ENCODE peak calls at places on chromosomes 5 and 9, in four cellular contexts. M is NCI-H748 treated with DMSO at 0.1 percent for 48 hours, Y is NCI-H510A, I is HepG2. Z is an unnamed sample.

GRCh38 chr9:93984860-93985259 is 29.7 kb upstream of the BARX1 start:
- DNase-seq in M (no peak), Y (no peak), I (no peak), Z (no peak)

GRCh38 chr9:88528356-88528755 is 6.6 kb upstream of the NXNL2 start:
- DNase-seq in M (no peak), Y (no peak), I (no peak), Z (no peak)

GRCh38 chr5:5126444-5126843 is 13.7 kb upstream of the ADAMTS16 start:
- DNase-seq in M (no peak), Y (no peak), I (no peak), Z (no peak)

GRCh38 chr5:6187501-6187900 is 190.8 kb downstream of the MED10 start:
- DNase-seq in M (no peak), Y (no peak), I (no peak), Z (no peak)

GRCh38 chr5:157288405-157289163 is 22.7 kb downstream of the CYFIP2 start:
- DNase-seq in M (no peak), Y (no peak), I (peak; percentile 79), Z (no peak)

GRCh38 chr9:113568481-113569321 is 105.2 kb downstream of the RGS3 start:
- DNase-seq in M (no peak), Y (peak; percentile 38), I (no peak), Z (no peak)

GRCh38 chr9:137606005-137606601 is 617 bp downstream of the ARRDC1 start:
- DNase-seq in M (no peak), Y (no peak), I (no peak), Z (no peak)

GRCh38 chr5:4254736-4255135 is 659.1 kb downstream of the IRX1 start:
- DNase-seq in M (no peak), Y (no peak), I (no peak), Z (no peak)

GRCh38 chr5:52693279-52693678 is 94.4 kb upstream of the ITGA1 start:
- DNase-seq in M (no peak), Y (no peak), I (peak; percentile 30), Z (no peak)

GRCh38 chr5:68464424-68464823 is 248.9 kb downstream of the PIK3R1 start:
- DNase-seq in M (no peak), Y (no peak), I (no peak), Z (no peak)

GRCh38 chr5:157520911-157521703 is 54.5 kb downstream of the ADAM19 start:
- DNase-seq in M (no peak), Y (no peak), I (peak; percentile 23), Z (no peak)

GRCh38 chr5:80963966-80964481 is 3.9 kb downstream of the RASGRF2 start:
- DNase-seq in M (no peak), Y (no peak), I (no peak), Z (no peak)

GRCh38 chr5:164073013-164073535 is 567.7 kb downstream of the MAT2B start:
- DNase-seq in M (no peak), Y (no peak), I (no peak), Z (no peak)

GRCh38 chr5:64166201-64166959 is 737 bp downstream of the RNF180 start:
- DNase-seq in M (no peak), Y (no peak), I (no peak), Z (no peak)

GRCh38 chr5:9173281-9174048 is 372.4 kb downstream of the SEMA5A start:
- DNase-seq in M (no peak), Y (no peak), I (no peak), Z (no peak)

GRCh38 chr9:89661391-89661949 is 56.7 kb downstream of the GADD45G start:
- DNase-seq in M (no peak), Y (no peak), I (peak; percentile 37), Z (no peak)

GRCh38 chr9:19517202-19517942 is 108.6 kb downstream of the ACER2 start:
- DNase-seq in M (peak; percentile 15), Y (no peak), I (no peak), Z (no peak)

GRCh38 chr9:69168709-69169217 is 5.3 kb upstream of the TJP2 start:
- DNase-seq in M (peak; percentile 89), Y (peak; percentile 85), I (peak; percentile 59), Z (no peak)

GRCh38 chr5:19104963-19105362 is 883.0 kb downstream of the CDH18 start:
- DNase-seq in M (no peak), Y (no peak), I (no peak), Z (no peak)

GRCh38 chr5:28408186-28408585 is 1369.8 kb upstream of the CDH9 start:
- DNase-seq in M (no peak), Y (no peak), I (no peak), Z (no peak)

GRCh38 chr5:145945620-145946111 is 9.3 kb downstream of the SH3RF2 start:
- DNase-seq in M (no peak), Y (no peak), I (no peak), Z (no peak)

GRCh38 chr9:72022846-72023245 is 37.6 kb downstream of the C9orf57 start:
- DNase-seq in M (no peak), Y (no peak), I (no peak), Z (no peak)

GRCh38 chr5:125134216-125135081 is 388.0 kb upstream of the ZNF608 start:
- DNase-seq in M (no peak), Y (no peak), I (no peak), Z (no peak)

GRCh38 chr5:33229216-33229615 is 211.5 kb upstream of the TARS1 start:
- DNase-seq in M (no peak), Y (no peak), I (no peak), Z (no peak)

GRCh38 chr9:134406366-134407122 is 80.3 kb downstream of the RXRA start:
- DNase-seq in M (no peak), Y (no peak), I (no peak), Z (no peak)

GRCh38 chr9:131500377-131500776 is 2.3 kb upstream of the POMT1 start:
- DNase-seq in M (no peak), Y (no peak), I (no peak), Z (no peak)

GRCh38 chr5:53969331-53969730 is 341.0 kb downstream of the ARL15 start:
- DNase-seq in M (no peak), Y (no peak), I (no peak), Z (no peak)

GRCh38 chr9:93141771-93142483 is 7.9 kb upstream of the NINJ1 start:
- DNase-seq in M (no peak), Y (no peak), I (no peak), Z (no peak)

GRCh38 chr5:127001621-127002296 is 28.6 kb downstream of the MARCHF3 start:
- DNase-seq in M (no peak), Y (no peak), I (no peak), Z (no peak)

GRCh38 chr9:114002271-114002985 is 75.7 kb downstream of the AMBP start:
- DNase-seq in M (no peak), Y (no peak), I (no peak), Z (no peak)

Z was measured in NCI-H187 treated with DMSO at 0.1 percent for 48 hours.